ENCODE peak calls at places on chromosomes 4 and X, in four cellular contexts. U is thoracic aorta, D is IMR-90, K is PC-3. R is an unnamed sample.
A peak's percentile ranks its signal among the peaks of the same experiment; 100 is the strongest.

GRCh38 chrX:1384738-1385250 is 7.1 kb downstream of the SLC25A6 start:
- DNase-seq in D (no peak), K (no peak), U (no peak), R (no peak)

GRCh38 chr4:187999406-187999932 is 3.9 kb downstream of the ZFP42 start:
- DNase-seq in U (no peak), D (peak; percentile 18), K (no peak), R (peak; percentile 28)

GRCh38 chr4:23934915-23935314 is 45.1 kb upstream of the PPARGC1A start:
- DNase-seq in D (peak; percentile 87), K (no peak), U (no peak), R (peak; percentile 10)

GRCh38 chr4:11532138-11532537 is 103.4 kb upstream of the HS3ST1 start:
- DNase-seq in U (no peak), K (no peak), D (no peak), R (no peak)

GRCh38 chr4:48756689-48757220 is 23.3 kb downstream of the FRYL start:
- DNase-seq in K (no peak), U (no peak), D (peak; percentile 53), R (peak; percentile 52)

GRCh38 chr4:42865572-42866189 is 26.8 kb upstream of the GRXCR1 start:
- DNase-seq in D (peak; percentile 36), U (no peak), K (peak; percentile 75), R (peak; percentile 26)

GRCh38 chr4:54032558-54033135 is 31.8 kb downstream of the CHIC2 start:
- DNase-seq in U (no peak), K (no peak), D (no peak), R (no peak)

GRCh38 chr4:147975325-147975724 is 243.4 kb downstream of the ARHGAP10 start:
- DNase-seq in U (no peak), D (peak; percentile 70), K (no peak), R (no peak)

GRCh38 chrX:112889400-112889799 is 48.8 kb upstream of the AMOT start:
- DNase-seq in K (no peak), D (no peak), U (no peak), R (no peak)

GRCh38 chr4:40516651-40517050 is 113.0 kb downstream of the RBM47 start:
- DNase-seq in U (no peak), K (no peak), D (no peak), R (no peak)

GRCh38 chr4:86834901-86835300 is 14.3 kb downstream of the SLC10A6 start:
- DNase-seq in U (no peak), D (peak; percentile 89), K (no peak), R (no peak)

GRCh38 chrX:110665636-110666035 is 130.0 kb downstream of the CHRDL1 start:
- DNase-seq in U (no peak), D (peak; percentile 5), K (peak; percentile 48), R (peak; percentile 26)

GRCh38 chr4:79042079-79042674 is 102.9 kb upstream of the PAQR3 start:
- DNase-seq in K (peak; percentile 47), U (no peak), D (peak; percentile 22), R (peak; percentile 27)

GRCh38 chrX:133813991-133814390 is 171.4 kb downstream of the GPC3 start:
- DNase-seq in U (no peak), K (no peak), D (no peak), R (no peak)

GRCh38 chr4:8280876-8281440 is 11.4 kb downstream of the HTRA3 start:
- DNase-seq in U (no peak), K (no peak), D (no peak), R (no peak)

GRCh38 chr4:52751349-52751911 is at the start of gene ERVMER34-1:
- DNase-seq in D (no peak), U (no peak), K (peak; percentile 83), R (peak; percentile 81)

GRCh38 chr4:32460972-32461371 is 1740.8 kb downstream of the PCDH7 start:
- DNase-seq in K (no peak), U (no peak), D (no peak), R (no peak)

DNA sequence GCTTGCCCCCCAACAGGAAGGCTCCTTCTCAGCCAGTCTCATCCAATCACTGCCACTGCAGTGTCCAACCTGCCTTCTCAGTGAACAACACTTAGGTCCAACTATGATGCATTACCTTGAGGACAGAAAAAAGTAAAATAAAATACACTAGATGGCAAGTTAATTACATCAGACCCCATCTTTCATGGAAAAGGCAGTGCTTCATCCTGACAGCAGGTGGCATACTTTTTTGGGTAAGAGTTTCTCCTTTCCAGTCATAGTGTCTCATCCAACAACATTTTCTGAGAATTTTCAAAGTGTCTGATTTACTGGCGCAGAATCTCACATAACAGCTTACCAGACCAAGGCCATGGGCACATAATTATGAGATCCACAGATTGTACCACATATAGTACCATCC is 1742.8 kb downstream of the PCDH7 start:
- DNase-seq in D (peak; percentile 3), K (peak; percentile 47), U (no peak), R (peak; percentile 2)
- TF ChIP-seq CTCF in D (peak; percentile 34), K (peak; percentile 68), U (no peak), R (peak; percentile 26)

DNA sequence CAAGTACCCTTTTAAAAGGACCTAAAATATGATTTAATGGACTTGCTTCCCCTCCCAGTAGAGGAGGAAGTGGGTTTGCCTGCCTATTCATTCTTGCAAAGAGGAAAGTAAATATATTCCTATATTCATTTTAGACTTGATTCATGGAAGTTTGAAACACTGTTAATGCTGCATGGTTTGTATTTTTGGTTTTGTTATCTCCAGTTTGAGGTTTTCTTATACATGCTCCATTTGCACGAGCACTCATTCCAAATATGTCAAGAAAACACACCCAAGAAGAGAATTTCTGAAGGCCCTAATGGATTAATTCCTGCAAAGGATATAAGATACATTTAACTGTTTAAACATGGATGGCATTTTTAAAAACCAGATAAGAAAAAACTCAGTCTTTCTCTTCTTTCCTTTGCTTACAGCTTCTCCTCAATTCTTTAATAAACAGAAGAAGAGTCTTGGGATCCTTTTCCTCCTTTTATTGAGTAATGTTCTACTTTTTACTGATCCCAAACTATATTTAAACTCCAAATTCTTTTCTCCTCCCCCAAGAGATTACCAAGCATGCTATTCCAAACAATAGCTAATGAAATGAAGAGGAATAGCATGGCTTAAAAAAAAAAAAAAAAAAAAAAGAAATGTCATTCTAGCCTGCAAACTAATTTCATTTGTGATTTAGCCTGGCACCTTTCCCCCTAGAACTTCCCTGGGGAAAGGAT is 54.6 kb upstream of the LDB2 start:
- DNase-seq in U (no peak), K (no peak), D (peak; percentile 15), R (no peak)
- H3K27ac ChIP-seq in U (no peak overlapping the region), K (no peak overlapping the region), D (peak overlapping the region; percentile 12), R (peak overlapping the region; percentile 65)

GRCh38 chrX:153731117-153731844 is 6.6 kb downstream of the ABCD1 start:
- DNase-seq in K (peak; percentile 34), D (no peak), U (no peak), R (no peak)
- TF ChIP-seq CTCF in K (no peak), D (no peak), U (no peak), R (no peak)

GRCh38 chrX:37678574-37678973 is 7.0 kb upstream of the XK start:
- DNase-seq in K (no peak), U (no peak), D (no peak), R (no peak)
- H3K27ac ChIP-seq in K (no peak overlapping the region), U (no peak overlapping the region), D (no peak overlapping the region), R (no peak overlapping the region)

GRCh38 chr4:155757745-155758265 is 1.0 kb upstream of the GUCY1B1 start:
- DNase-seq in U (no peak), D (no peak), K (no peak), R (no peak)

GRCh38 chr4:155761047-155761446 is 2.2 kb downstream of the GUCY1B1 start:
- DNase-seq in D (no peak), K (no peak), U (no peak), R (no peak)

GRCh38 chr4:155759372-155760252 is 791 bp downstream of the GUCY1B1 start:
- DNase-seq in D (peak; percentile 16), K (peak; percentile 9), U (peak; percentile 27), R (peak; percentile 9)

GRCh38 chr4:155761916-155762315 is 3.1 kb downstream of the GUCY1B1 start:
- DNase-seq in K (no peak), U (no peak), D (no peak), R (no peak)

GRCh38 chr4:155758500-155759371 is at the start of gene GUCY1B1:
- DNase-seq in D (peak; percentile 94), U (peak; percentile 90), K (peak; percentile 86), R (peak; percentile 90)
- TF ChIP-seq CTCF in D (peak; percentile 52), U (peak; percentile 55), K (peak; percentile 42), R (no peak)

DNA sequence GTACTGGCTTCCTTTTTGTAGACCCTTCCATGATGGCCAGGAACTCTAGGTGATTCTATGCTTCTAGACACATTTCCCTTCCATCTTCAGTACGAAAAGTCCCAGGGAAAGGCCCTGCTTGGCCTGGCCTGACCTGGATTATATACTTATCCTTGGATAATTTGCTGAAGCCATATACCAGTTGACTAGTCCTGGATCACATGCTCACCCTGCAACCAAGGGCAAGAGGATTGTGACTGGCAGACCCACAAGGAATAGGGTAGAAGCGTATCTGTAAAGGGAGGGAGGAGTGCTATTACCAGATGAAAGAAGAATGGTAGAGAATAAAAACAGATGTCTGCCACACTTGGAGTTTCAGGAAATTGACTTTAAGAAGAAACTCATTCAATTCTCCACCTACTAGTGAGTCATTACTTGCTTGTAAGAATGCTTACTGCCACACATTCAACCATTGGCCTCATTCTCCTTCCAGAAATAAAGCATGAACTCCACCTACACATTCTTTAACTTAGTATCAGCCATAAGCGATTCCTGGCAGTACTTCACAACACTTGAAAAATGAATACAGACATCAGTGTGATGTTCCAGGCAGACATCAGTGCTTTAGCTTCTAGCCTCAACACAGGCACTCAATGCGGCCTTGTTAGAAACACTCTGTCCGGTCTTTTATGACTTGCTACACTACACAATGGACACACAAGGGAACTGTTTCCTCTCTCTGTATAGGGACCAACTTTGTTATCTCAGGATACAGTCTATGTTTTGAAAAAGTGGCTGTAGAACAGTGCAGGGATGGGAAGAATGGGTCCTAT is 141.8 kb downstream of the CBR4 start:
- DNase-seq in U (no peak), K (peak; percentile 23), D (peak; percentile 95), R (peak; percentile 38)
- H3K27ac ChIP-seq in U (peak overlapping the region; percentile 94), K (no peak overlapping the region), D (peak overlapping the region; percentile 89), R (no peak overlapping the region)

R was measured in RWPE1.